ENCODE peak calls at places on chromosomes 12 and 14, in seven cellular contexts. A is H1, Q is GM12878, K is K562, L is HepG2, Z is SK-N-SH, R is GM12892. O is an unnamed sample.

GRCh38 chr12:71166280-71166679 is 8.5 kb upstream of the TSPAN8 start:
- DNase-seq in A (no peak), Z (no peak), K (no peak), L (no peak), R (no peak), Q (no peak), O (no peak)

GRCh38 chr12:3651585-3652424 is 101.1 kb downstream of the CRACR2A start:
- DNase-seq in Z (peak; percentile 39), A (no peak), R (no peak), Q (no peak), L (no peak), K (no peak), O (no peak)

GRCh38 chr12:116674643-116675183 is 63.2 kb downstream of the SPRING1 start:
- DNase-seq in Q (no peak), R (no peak), L (no peak), K (no peak), Z (no peak), A (no peak), O (no peak)

GRCh38 chr12:105725054-105725453 is 394.6 kb downstream of the C12orf75 start:
- DNase-seq in R (no peak), A (no peak), Z (no peak), Q (no peak), K (no peak), L (no peak), O (no peak)

GRCh38 chr14:22653012-22653621 is 9.0 kb upstream of the OR6J1 start:
- DNase-seq in K (peak; percentile 53), R (no peak), Q (no peak), L (peak; percentile 86), A (peak; percentile 62), Z (peak; percentile 67), O (peak; percentile 35)

GRCh38 chr14:38951451-38951850 is 151.6 kb downstream of the SEC23A start:
- DNase-seq in L (no peak), Q (no peak), A (no peak), K (no peak), Z (no peak), R (no peak), O (no peak)

GRCh38 chr12:54678131-54678530 is 30.0 kb upstream of the DCD start:
- DNase-seq in Q (no peak), L (no peak), A (no peak), K (no peak), Z (no peak), R (no peak), O (no peak)

GRCh38 chr12:122992386-122992785 is 11.9 kb downstream of the ARL6IP4 start:
- DNase-seq in L (no peak), Z (no peak), R (no peak), K (no peak), Q (no peak), A (no peak), O (no peak)

GRCh38 chr12:110548678-110549077 is 34.4 kb downstream of the PPTC7 start:
- DNase-seq in Q (no peak), L (no peak), K (no peak), A (no peak), R (no peak), Z (no peak), O (no peak)

GRCh38 chr12:31225656-31226535 is 100.1 kb downstream of the SINHCAF start:
- DNase-seq in Z (no peak), Q (no peak), A (no peak), L (no peak), R (no peak), K (no peak), O (no peak)

GRCh38 chr14:99415496-99416281 is 65.0 kb downstream of the SETD3 start:
- DNase-seq in R (peak; percentile 46), Z (peak; percentile 77), Q (peak; percentile 55), L (peak; percentile 82), K (peak; percentile 50), A (no peak), O (peak; percentile 57)

GRCh38 chr12:62724947-62725447 is 210.0 kb downstream of the PPM1H start:
- DNase-seq in K (peak; percentile 20), L (peak; percentile 6), R (no peak), A (peak; percentile 73), Z (no peak), Q (no peak), O (no peak)

GRCh38 chr14:51719970-51720369 is 68.3 kb downstream of the FRMD6 start:
- DNase-seq in K (no peak), L (no peak), A (no peak), Q (no peak), Z (no peak), R (no peak), O (no peak)

GRCh38 chr14:77859934-77860570 is 60.1 kb downstream of the ADCK1 start:
- DNase-seq in L (no peak), Z (no peak), Q (no peak), R (no peak), A (no peak), K (peak; percentile 43), O (no peak)

GRCh38 chr12:92134638-92135274 is 10.9 kb downstream of the BTG1 start:
- DNase-seq in Q (no peak), L (no peak), Z (no peak), A (no peak), K (no peak), R (no peak), O (no peak)

GRCh38 chr12:2035421-2036080 is 17.2 kb upstream of the CACNA1C start:
- DNase-seq in Q (no peak), K (no peak), R (no peak), A (no peak), L (no peak), Z (no peak), O (no peak)

GRCh38 chr12:104886418-104887401 is 71.4 kb downstream of the SLC41A2 start:
- DNase-seq in R (no peak), Z (no peak), Q (no peak), L (no peak), A (no peak), K (no peak), O (no peak)

GRCh38 chr12:42741771-42742510 is 152.4 kb upstream of the PRICKLE1 start:
- DNase-seq in K (no peak), A (no peak), Q (no peak), R (no peak), L (no peak), Z (no peak), O (no peak)

GRCh38 chr12:4379410-4379809 is at the start of gene FGF23:
- DNase-seq in Z (no peak), Q (no peak), A (peak; percentile 19), K (no peak), R (no peak), L (peak; percentile 6), O (no peak)

GRCh38 chr12:108175310-108175709 is 46.2 kb downstream of the WSCD2 start:
- DNase-seq in K (no peak), A (no peak), Q (no peak), L (no peak), Z (peak; percentile 63), R (no peak), O (no peak)

GRCh38 chr12:49943663-49943945 is 6.9 kb upstream of the AQP2 start:
- DNase-seq in Q (no peak), R (no peak), L (no peak), K (no peak), Z (no peak), A (no peak), O (no peak)

DNA sequence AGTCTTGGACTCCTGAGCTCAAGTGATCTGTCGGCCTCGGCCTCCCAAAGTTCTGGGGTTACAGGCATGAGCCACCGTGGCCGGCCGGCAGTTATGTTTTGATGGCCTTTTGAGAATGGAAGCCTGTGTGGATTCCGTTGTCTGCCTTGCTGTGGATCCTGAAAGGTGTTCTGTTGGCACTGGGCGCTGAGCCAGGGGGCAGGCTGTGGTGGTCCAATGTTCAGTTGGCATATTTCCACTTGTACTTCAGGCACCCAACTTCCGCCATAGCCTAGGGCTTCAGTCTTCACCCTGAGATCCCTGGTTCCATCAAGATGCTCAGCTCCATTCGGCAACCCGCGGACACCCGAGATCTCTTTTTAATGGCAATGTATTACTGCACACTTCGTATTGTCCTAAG is 6.3 kb upstream of the RPLP0 start:
- DNase-seq in L (no peak), Z (no peak), Q (no peak), R (no peak), K (no peak), A (no peak), O (no peak)
- TF ChIP-seq POLR2AphosphoS5 in L (no peak), Z (no peak), Q (no peak), R (no peak), K (no peak), A (peak; percentile 18), O (no peak)

DNA sequence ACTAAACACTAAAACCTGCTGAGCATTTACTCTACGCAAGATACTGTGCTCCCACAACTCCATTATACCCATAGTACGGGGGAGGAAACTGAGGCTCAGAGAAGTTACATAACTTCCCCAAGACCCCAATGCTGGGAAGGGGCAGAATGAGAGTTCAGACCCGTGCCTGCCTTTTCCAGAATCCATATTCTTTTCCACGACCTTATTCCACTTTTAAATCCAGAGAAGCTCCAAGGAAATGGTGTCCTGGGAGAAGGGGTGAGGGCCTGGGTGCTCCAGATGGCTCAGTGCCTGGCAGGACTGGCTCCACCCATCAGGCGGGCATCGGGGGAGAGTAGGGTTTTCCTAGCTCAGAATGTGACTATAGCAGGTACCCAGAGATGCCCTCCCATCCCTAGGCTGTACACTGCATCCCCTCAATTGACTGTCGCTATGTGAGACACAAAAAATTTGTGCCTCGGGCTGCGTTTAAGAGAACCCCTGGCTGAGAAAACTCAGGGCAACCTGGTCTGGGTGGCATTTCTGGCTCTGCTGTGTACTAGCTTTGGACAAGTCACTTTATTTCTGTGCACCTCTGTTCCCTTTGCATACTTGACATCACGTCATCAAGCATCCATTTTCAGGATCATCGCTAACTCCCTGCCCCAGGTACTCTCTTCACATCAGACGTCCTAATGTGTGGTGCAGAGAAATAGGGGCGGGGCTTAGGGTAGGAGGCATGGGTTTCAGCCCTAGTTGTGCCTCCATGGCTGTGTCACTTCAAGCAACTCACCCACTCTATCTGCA is 11.6 kb upstream of the IQSEC3 start:
- DNase-seq in K (peak; percentile 23), A (no peak), L (no peak), R (no peak), Q (no peak), Z (no peak), O (no peak)
- TF ChIP-seq TAF1 in K (no peak), A (no peak), L (no peak), R (no peak), Q (no peak), Z (no peak), O (no peak)

DNA sequence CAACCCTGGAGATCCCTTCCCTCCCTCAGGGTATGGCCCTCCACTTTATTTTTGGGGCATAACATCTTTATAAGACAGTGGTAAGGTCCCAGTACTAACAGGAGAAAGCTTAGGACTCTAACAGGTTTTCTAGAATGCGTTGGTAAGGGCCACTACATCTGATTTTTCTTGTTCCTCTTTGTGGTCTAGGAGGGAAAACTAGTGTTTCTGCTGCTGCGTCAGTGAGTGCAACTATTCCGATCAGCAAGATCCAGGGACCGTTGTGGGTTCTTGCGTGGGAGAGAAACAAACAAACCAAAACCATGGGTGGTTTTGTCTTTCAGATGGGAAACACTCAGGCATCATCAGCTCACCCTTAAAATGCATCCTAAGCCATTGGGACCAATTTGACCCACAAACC is 123.6 kb upstream of the SLC16A7 start:
- DNase-seq in Q (peak; percentile 3), A (no peak), R (no peak), L (no peak), Z (no peak), K (no peak), O (no peak)
- TF ChIP-seq POLR2AphosphoS5 in Q (no peak), A (no peak), R (no peak), L (no peak), Z (no peak), K (no peak), O (no peak)

GRCh38 chr12:95922231-95922630 is 20.2 kb downstream of the CCDC38 start:
- DNase-seq in Z (no peak), R (no peak), L (no peak), Q (no peak), A (no peak), K (no peak), O (no peak)

GRCh38 chr12:95919110-95919509 is 23.3 kb downstream of the CCDC38 start:
- DNase-seq in A (no peak), K (no peak), Q (no peak), R (no peak), Z (no peak), L (no peak), O (no peak)

GRCh38 chr12:95918194-95918993 is 24.0 kb downstream of the CCDC38 start:
- DNase-seq in L (peak; percentile 71), Q (no peak), R (peak; percentile 2), A (no peak), K (peak; percentile 17), Z (peak; percentile 70), O (peak; percentile 14)
- TF ChIP-seq TAF1 in L (no peak), Q (no peak), R (no peak), A (no peak), K (no peak), Z (no peak), O (no peak)

O was measured in GM12891.